ENCODE peak calls at places on chromosomes 11 and 22, in nine cellular contexts. I, Y, O, U, D, S, W, H and L are unnamed samples.

GRCh38 chr22:47200273-47201051 is 438.0 kb downstream of the TBC1D22A start:
- DNase-seq in I (no peak), Y (no peak), O (no peak), U (no peak), D (no peak), S (peak; percentile 67), W (peak; percentile 69), H (no peak), L (peak; percentile 69)

GRCh38 chr11:7413961-7414728 is 71.2 kb upstream of the OLFML1 start:
- DNase-seq in I (no peak), Y (no peak), O (no peak), U (no peak), D (no peak), S (no peak), W (no peak), H (no peak), L (no peak)

GRCh38 chr22:49400866-49401598 is 426.6 kb downstream of the BRD1 start:
- DNase-seq in I (no peak), Y (no peak), O (no peak), U (no peak), D (no peak), S (peak; percentile 43), W (peak; percentile 54), H (no peak), L (no peak)

GRCh38 chr22:44276706-44277403 is 35.9 kb downstream of the SHISAL1 start:
- DNase-seq in I (no peak), Y (no peak), O (no peak), U (no peak), D (no peak), S (peak; percentile 39), W (peak; percentile 38), H (no peak), L (no peak)

GRCh38 chr22:50245214-50246072 is 620 bp upstream of the TUBGCP6 start:
- DNase-seq in I (no peak), Y (no peak), O (no peak), U (peak; percentile 64), D (no peak), S (no peak), W (peak; percentile 84), H (no peak), L (no peak)

GRCh38 chr22:36386351-36386899 is 1.3 kb downstream of the MYH9 start:
- DNase-seq in I (no peak), Y (peak; percentile 32), O (peak; percentile 42), U (no peak), D (no peak), S (peak; percentile 92), W (peak; percentile 89), H (peak; percentile 55), L (peak; percentile 77)

GRCh38 chr11:77602385-77603105 is 12.8 kb downstream of the AQP11 start:
- DNase-seq in I (peak; percentile 66), Y (peak; percentile 75), O (no peak), U (peak; percentile 30), D (no peak), S (no peak), W (no peak), H (no peak), L (no peak)

GRCh38 chr11:92225206-92225562 is 566 bp downstream of the FAT3 start:
- DNase-seq in I (no peak), Y (no peak), O (peak; percentile 8), U (no peak), D (no peak), S (peak; percentile 69), W (no peak), H (no peak), L (peak; percentile 57)

GRCh38 chr11:61429346-61429690 is 457 bp downstream of the CPSF7 start:
- DNase-seq in I (no peak), Y (peak; percentile 67), O (peak; percentile 66), U (peak; percentile 84), D (peak; percentile 63), S (no peak), W (peak; percentile 92), H (peak; percentile 87), L (no peak)

GRCh38 chr11:36075053-36075452 is 131.2 kb downstream of the LDLRAD3 start:
- DNase-seq in I (peak; percentile 77), Y (peak; percentile 93), O (no peak), U (no peak), D (no peak), S (no peak), W (no peak), H (no peak), L (no peak)

GRCh38 chr11:5443835-5444393 is 2.6 kb upstream of the OR51I1 start:
- DNase-seq in I (no peak), Y (no peak), O (no peak), U (no peak), D (no peak), S (no peak), W (no peak), H (no peak), L (no peak)

GRCh38 chr11:107591446-107592236 is 694 bp downstream of the ELMOD1 start:
- DNase-seq in I (no peak), Y (peak; percentile 47), O (peak; percentile 13), U (no peak), D (no peak), S (peak; percentile 75), W (no peak), H (no peak), L (peak; percentile 64)

GRCh38 chr22:48973694-48974041 is 854.0 kb downstream of the BRD1 start:
- DNase-seq in I (no peak), Y (no peak), O (no peak), U (no peak), D (no peak), S (no peak), W (no peak), H (no peak), L (no peak)

GRCh38 chr22:24728790-24729637 is 45.5 kb downstream of the PIWIL3 start:
- DNase-seq in I (peak; percentile 44), Y (peak; percentile 80), O (peak; percentile 37), U (peak; percentile 82), D (peak; percentile 62), S (no peak), W (no peak), H (no peak), L (no peak)

DNA sequence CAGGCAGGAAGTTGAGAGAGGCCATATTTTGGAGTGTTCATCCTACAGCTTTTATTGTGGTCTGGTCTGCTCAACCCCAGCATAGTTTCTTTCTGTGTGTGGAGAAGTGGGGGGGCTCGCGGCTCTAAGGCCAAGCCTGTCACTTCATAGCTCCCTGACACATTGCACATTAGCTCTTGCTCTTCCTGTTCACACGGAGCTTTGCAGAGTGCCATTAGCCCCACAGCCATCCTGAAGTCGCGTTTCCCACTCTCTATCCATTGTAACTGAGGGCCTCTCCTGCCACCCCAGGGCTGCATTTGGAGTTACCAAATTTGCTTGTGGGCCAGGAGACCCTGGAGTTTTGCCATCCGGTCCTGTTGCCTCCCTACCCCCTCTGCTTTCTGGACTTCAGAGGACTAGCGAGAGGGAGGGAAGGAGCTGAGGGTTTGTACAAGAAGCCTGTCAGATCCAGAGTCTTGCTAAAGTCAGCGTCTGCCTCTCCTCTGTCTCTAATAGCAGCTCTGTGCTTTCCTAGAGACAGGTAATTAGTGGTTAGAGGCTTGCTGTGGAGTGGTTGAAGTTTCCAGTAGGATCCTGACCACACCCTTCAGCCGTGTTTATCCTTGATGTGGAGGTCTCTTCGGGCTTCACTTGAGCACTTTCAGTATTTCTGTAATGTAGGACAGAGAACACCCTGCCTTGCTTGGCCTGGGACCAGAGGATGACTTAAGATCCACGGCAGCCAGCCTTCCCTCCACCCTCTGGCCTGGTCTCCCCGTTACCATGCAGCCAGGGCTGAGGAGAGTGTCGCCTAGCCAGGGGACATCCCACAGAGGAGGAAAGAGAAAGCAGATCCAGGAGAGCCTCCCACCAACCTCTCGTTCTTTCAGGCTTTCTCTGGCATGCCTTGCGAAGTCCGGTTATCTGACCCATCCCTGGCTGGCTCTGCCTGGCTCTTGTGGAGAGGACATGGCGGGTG is 14.1 kb downstream of the DCPS start:
- DNase-seq in I (no peak), Y (no peak), O (peak; percentile 74), U (no peak), D (peak; percentile 81), S (peak; percentile 90), W (peak; percentile 55), H (no peak), L (no peak)
- H3K4me3 ChIP-seq in I (peak overlapping the region; percentile 49), Y (no peak overlapping the region), O (peak overlapping the region; percentile 9), U (no peak overlapping the region), D (peak overlapping the region; percentile 44), S (no peak overlapping the region), W (no peak overlapping the region), H (no peak overlapping the region), L (no peak overlapping the region)

DNA sequence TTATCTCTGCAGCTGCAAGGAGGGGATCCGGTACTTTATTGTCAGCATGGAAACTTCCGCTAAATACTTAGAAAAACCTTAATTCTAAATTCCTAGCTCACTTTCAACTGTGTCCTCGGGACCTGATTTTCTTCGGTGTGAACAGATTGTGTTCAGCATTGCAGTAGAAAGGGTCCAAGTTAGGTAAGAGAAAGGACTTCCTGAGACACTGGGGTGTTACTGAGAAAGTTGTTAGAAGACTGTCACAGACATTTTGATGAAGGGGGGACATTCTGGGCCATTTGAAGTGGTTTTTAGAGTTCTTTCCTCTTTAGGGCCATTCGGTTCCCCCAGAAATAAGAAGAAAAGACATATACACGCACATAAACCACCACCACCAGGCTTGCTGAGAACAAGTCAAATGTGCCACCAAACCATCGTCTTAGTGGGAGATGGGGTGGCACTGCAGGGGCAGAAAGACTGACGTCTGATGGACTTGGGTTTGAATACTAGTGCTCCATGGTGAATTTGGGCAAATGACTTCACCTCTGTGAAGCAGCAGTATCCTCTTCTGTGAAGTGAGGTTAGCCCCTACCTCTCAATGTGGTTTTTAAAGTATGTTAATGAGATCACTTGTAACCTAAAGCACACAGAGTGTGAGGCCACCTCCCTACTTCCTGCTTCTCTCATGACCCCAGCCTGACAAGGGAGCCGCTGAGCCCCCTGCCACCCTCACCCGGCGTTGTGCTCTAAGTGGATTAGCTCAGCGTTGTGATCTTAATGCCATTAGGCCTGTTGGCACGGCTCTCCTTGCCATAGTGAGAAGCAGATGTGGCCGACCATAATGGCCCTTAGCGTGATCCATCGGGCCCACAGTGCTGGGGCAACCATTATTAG is 14.2 kb downstream of the ZBTB16 start:
- DNase-seq in I (no peak), Y (no peak), O (no peak), U (no peak), D (no peak), S (no peak), W (no peak), H (no peak), L (no peak)
- H3K27ac ChIP-seq in I (no peak overlapping the region), Y (no peak overlapping the region), O (peak overlapping the region; percentile 28), U (no peak overlapping the region), D (peak overlapping the region; percentile 90), S (no peak overlapping the region), W (peak overlapping the region; percentile 76), H (no peak overlapping the region), L (no peak overlapping the region)

GRCh38 chr11:66242085-66242765 is 26.2 kb upstream of the RAB1B start:
- DNase-seq in I (no peak), Y (no peak), O (no peak), U (no peak), D (peak; percentile 23), S (no peak), W (no peak), H (no peak), L (no peak)
- H3K4me3 ChIP-seq in I (no peak overlapping the region), Y (no peak overlapping the region), O (no peak overlapping the region), U (no peak overlapping the region), D (no peak overlapping the region), S (no peak overlapping the region), W (no peak overlapping the region), H (no peak overlapping the region), L (no peak overlapping the region)

DNA sequence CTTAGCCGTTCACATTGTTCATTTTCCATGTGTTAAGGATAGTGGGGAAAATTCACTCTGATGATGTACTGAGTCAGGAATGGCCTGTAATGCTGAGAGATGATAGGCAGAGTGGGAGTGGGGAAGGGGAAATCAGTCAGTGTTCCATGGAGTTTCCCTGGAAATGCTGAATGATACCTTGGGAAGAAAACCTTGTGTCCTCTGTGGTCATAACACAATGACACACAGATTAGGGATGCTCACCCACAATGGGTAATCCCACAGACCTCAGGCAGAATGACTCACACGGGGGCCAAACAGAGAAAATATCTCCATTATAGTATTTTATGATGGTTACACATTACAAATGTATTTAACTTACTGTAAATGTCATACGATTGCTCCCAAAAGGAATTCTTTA is 118.0 kb downstream of the SNX19 start:
- DNase-seq in I (peak; percentile 69), Y (no peak), O (no peak), U (no peak), D (no peak), S (no peak), W (no peak), H (no peak), L (no peak)
- H3K27ac ChIP-seq in I (peak overlapping the region; percentile 47), Y (no peak overlapping the region), O (no peak overlapping the region), U (no peak overlapping the region), D (no peak overlapping the region), S (no peak overlapping the region), W (no peak overlapping the region), H (no peak overlapping the region), L (no peak overlapping the region)